ENCODE peak calls at places on chromosomes 6 and 20, in five cellular contexts. H is transverse colon, A is body of pancreas, D is A549, X is MM.1S. V is an unnamed sample.

GRCh38 chr20:22579711-22580697 is 4.4 kb downstream of the FOXA2 start:
- DNase-seq in H (no peak), A (peak; percentile 68), D (no peak), X (no peak), V (no peak)

GRCh38 chr6:1858191-1858590 is 248.5 kb downstream of the FOXC1 start:
- DNase-seq in H (no peak), A (no peak), D (no peak), X (no peak), V (no peak)

GRCh38 chr6:157410088-157410487 is 29.1 kb downstream of the ZDHHC14 start:
- DNase-seq in H (no peak), A (no peak), D (no peak), X (no peak), V (no peak)

GRCh38 chr6:141587482-141588266 is 545.1 kb upstream of the GJE1 start:
- DNase-seq in H (no peak), A (no peak), D (no peak), X (no peak), V (no peak)

GRCh38 chr6:10418361-10418861 is 3.5 kb upstream of the TFAP2A start:
- DNase-seq in H (no peak), A (no peak), D (no peak), X (no peak), V (no peak)

GRCh38 chr6:100568255-100568654 is 103.5 kb upstream of the SIM1 start:
- DNase-seq in H (no peak), A (no peak), D (no peak), X (no peak), V (no peak)

GRCh38 chr6:29131691-29132090 is 23.8 kb downstream of the OR2J3 start:
- DNase-seq in H (no peak), A (no peak), D (no peak), X (no peak), V (peak; percentile 18)

GRCh38 chr20:9457055-9457454 is 57.3 kb upstream of the LAMP5 start:
- DNase-seq in H (no peak), A (no peak), D (no peak), X (peak; percentile 19), V (no peak)

GRCh38 chr6:36703081-36703606 is 5.5 kb downstream of the RAB44 start:
- DNase-seq in H (no peak), A (no peak), D (no peak), X (no peak), V (no peak)

GRCh38 chr6:150078788-150079187 is 9.9 kb upstream of the ULBP3 start:
- DNase-seq in H (peak; percentile 53), A (no peak), D (no peak), X (no peak), V (peak; percentile 73)

GRCh38 chr6:167394820-167395219 is 69.9 kb downstream of the TTLL2 start:
- DNase-seq in H (no peak), A (no peak), D (no peak), X (no peak), V (no peak)

GRCh38 chr6:128271527-128271926 is 248.9 kb downstream of the PTPRK start:
- DNase-seq in H (no peak), A (no peak), D (no peak), X (no peak), V (no peak)

GRCh38 chr6:122620428-122620827 is 10.2 kb downstream of the PKIB start:
- DNase-seq in H (no peak), A (no peak), D (no peak), X (no peak), V (no peak)

GRCh38 chr20:31473331-31474096 is 1.4 kb downstream of the DEFB124 start:
- DNase-seq in H (no peak), A (no peak), D (no peak), X (no peak), V (no peak)

GRCh38 chr20:44407402-44408184 is 52.1 kb downstream of the HNF4A start:
- DNase-seq in H (peak; percentile 91), A (peak; percentile 39), D (peak; percentile 80), X (no peak), V (peak; percentile 96)

GRCh38 chr20:5221078-5221430 is 94.2 kb downstream of the CDS2 start:
- DNase-seq in H (no peak), A (no peak), D (no peak), X (no peak), V (no peak)

GRCh38 chr6:2021713-2022125 is 223.7 kb downstream of the GMDS start:
- DNase-seq in H (peak; percentile 84), A (peak; percentile 67), D (no peak), X (no peak), V (peak; percentile 66)

GRCh38 chr6:149854532-149854931 is 9.6 kb downstream of the LRP11 start:
- DNase-seq in H (no peak), A (peak; percentile 44), D (peak; percentile 60), X (no peak), V (peak; percentile 75)

GRCh38 chr20:45426621-45427020 is 10.7 kb downstream of the PIGT start:
- DNase-seq in H (no peak), A (no peak), D (no peak), X (no peak), V (no peak)

GRCh38 chr6:163536770-163537169 is 122.3 kb downstream of the QKI start:
- DNase-seq in H (no peak), A (no peak), D (peak; percentile 49), X (no peak), V (peak; percentile 44)

GRCh38 chr6:3301506-3301905 is 42.8 kb downstream of the PSMG4 start:
- DNase-seq in H (no peak), A (no peak), D (no peak), X (no peak), V (no peak)

GRCh38 chr6:15299430-15300131 is 53.7 kb downstream of the JARID2 start:
- DNase-seq in H (peak; percentile 63), A (no peak), D (no peak), X (peak; percentile 64), V (peak; percentile 34)

GRCh38 chr6:43878823-43879495 is 108.9 kb downstream of the VEGFA start:
- DNase-seq in H (peak; percentile 19), A (peak; percentile 50), D (no peak), X (no peak), V (peak; percentile 10)

GRCh38 chr20:9789136-9789535 is 49.7 kb downstream of the PAK5 start:
- DNase-seq in H (no peak), A (no peak), D (no peak), X (no peak), V (no peak)

GRCh38 chr6:113352029-113352801 is 504.9 kb upstream of the MARCKS start:
- DNase-seq in H (peak; percentile 12), A (peak; percentile 27), D (peak; percentile 92), X (no peak), V (peak; percentile 87)

GRCh38 chr6:22470454-22471368 is 98.7 kb upstream of the HDGFL1 start:
- DNase-seq in H (peak; percentile 46), A (peak; percentile 79), D (peak; percentile 35), X (no peak), V (peak; percentile 89)

GRCh38 chr20:56088381-56088780 is 83.1 kb upstream of the CBLN4 start:
- DNase-seq in H (no peak), A (no peak), D (no peak), X (no peak), V (no peak)

GRCh38 chr20:56091635-56092180 is 86.4 kb upstream of the CBLN4 start:
- DNase-seq in H (no peak), A (no peak), D (no peak), X (no peak), V (peak; percentile 41)

GRCh38 chr20:56094228-56094627 is 88.9 kb upstream of the CBLN4 start:
- DNase-seq in H (no peak), A (no peak), D (no peak), X (no peak), V (no peak)
- H3K9me3 ChIP-seq in H (no peaks in the 10 kb centered on the region), A (no peaks in the 10 kb centered on the region), D (peaks cover 3% of the 10 kb centered on the region), X (no peaks in the 10 kb centered on the region), V (peaks cover 38% of the 10 kb centered on the region)

GRCh38 chr6:111922454-111923297 is 49.4 kb upstream of the FYN start:
- DNase-seq in H (no peak), A (no peak), D (no peak), X (no peak), V (peak; percentile 31)
- H3K4me3 ChIP-seq in H (no peak overlapping the region), A (no peak overlapping the region), D (no peak overlapping the region), X (no peak overlapping the region), V (no peak overlapping the region)

DNA sequence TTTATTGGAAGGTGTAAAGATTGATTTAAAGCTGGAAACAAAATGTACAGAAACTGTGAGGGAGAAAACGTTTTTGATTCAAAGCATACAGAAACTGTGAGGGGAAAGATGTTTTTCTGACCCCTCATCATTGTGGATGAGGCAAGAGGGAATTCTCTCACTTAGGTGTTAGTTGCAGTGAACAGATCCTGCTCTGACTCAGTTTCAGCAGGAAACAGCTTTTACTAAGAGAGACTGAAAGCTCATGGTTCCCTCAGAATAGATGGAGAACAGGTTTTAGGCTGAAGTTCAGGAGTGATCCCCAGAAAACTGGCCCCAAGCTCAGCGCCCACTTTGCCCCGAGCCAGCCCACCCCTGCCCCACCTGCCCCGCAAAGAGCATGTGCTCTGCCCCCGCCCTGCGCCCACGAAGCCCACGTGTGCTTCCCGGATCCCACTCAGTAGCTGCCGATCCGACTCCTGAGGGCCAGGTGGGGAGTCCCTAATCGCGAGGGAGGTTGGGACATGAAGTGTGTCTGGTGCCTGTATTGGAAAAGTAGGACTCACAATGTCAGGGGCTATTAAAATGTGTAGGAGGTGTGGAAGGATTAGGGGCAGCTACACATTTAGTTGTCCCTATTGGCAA is 41.2 kb downstream of the DUSP22 start:
- DNase-seq in H (no peak), A (no peak), D (no peak), X (no peak), V (no peak)
- H3K9me3 ChIP-seq in H (no peaks in the 10 kb centered on the region), A (no peaks in the 10 kb centered on the region), D (no peaks in the 10 kb centered on the region), X (no peaks in the 10 kb centered on the region), V (no peaks in the 10 kb centered on the region)

DNA sequence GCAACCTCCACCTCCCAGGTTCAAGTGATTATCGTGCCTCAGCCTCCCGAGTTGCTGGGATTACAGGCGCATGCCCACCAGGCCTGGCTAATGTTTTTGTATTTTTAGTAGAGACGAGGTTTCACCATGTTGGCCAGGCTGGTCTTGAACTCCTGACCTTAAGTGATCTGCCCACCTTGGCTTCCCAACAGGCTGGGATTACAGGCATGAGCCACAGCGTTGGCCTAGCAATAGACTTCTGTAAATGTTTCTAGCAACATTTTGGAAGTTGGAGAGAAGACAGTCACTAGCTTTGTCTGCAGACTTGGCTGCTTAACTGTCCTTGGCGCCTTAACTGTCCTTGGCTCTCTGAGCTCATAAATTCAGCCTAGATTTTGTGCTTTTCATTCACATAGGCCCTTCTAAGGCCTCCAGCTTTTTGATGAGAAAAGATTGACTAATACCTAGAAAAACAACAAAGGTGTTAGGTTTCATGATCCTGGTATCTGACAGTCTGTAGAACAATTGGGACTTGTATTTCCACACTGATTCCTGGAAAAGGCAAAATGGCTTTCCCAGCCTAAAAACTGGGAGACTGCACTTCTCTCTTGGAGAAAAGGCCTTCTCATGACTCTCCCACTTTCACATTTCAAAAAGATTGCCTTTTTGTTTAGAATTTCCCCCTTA is 49.7 kb downstream of the OR2B2 start:
- DNase-seq in H (no peak), A (no peak), D (no peak), X (no peak), V (peak; percentile 41)
- H3K4me3 ChIP-seq in H (no peak overlapping the region), A (no peak overlapping the region), D (no peak overlapping the region), X (no peak overlapping the region), V (no peak overlapping the region)

GRCh38 chr6:140174509-140174908 is 800.1 kb upstream of the CITED2 start:
- DNase-seq in H (no peak), A (no peak), D (peak; percentile 53), X (no peak), V (peak; percentile 97)
- H3K9me3 ChIP-seq in H (no peaks in the 10 kb centered on the region), A (no peaks in the 10 kb centered on the region), D (no peaks in the 10 kb centered on the region), X (no peaks in the 10 kb centered on the region), V (no peaks in the 10 kb centered on the region)